ENCODE peak calls at places on chromosomes 4 and X, in nine cellular contexts. I is activated CD8-positive, alpha-beta T cell treated with anti-CD3 and anti-CD28 coated beads, Interleukin-2, amount 10 ng/mL, durations not matched to agents 7 days and 5 days; Z is activated naive CD4-positive, alpha-beta T cell treated with Interleukin-2 at 50 U/mL for 16 hours; M is cardiac muscle cell; F is prostate gland; R is NCI-H2081; T is effector memory CD4-positive, alpha-beta T cell; X is neural crest cell; U is M059J. D is an unnamed sample.

GRCh38 chr4:94621491-94622080 is 136.2 kb upstream of the BMPR1B start:
- DNase-seq in X (peak), F (peak), Z (no peak), U (peak), M (peak), T (no peak), I (peak), R (peak), D (no peak)

GRCh38 chr4:109947457-109947856 is 34.8 kb downstream of the EGF start:
- DNase-seq in R (no peak), X (no peak), I (no peak), T (no peak), M (no peak), U (peak), Z (no peak), F (no peak), D (peak)

GRCh38 chr4:121176082-121176706 is 12.1 kb upstream of the TNIP3 start:
- DNase-seq in Z (no peak), U (no peak), F (no peak), X (no peak), R (no peak), T (no peak), M (no peak), I (no peak), D (no peak)

GRCh38 chr4:81039351-81040174 is 9.1 kb downstream of the BMP3 start:
- DNase-seq in Z (no peak), R (no peak), U (no peak), F (no peak), I (no peak), T (no peak), M (peak), X (no peak), D (no peak)

GRCh38 chr4:35286434-35286833 is 957.9 kb downstream of the ARAP2 start:
- DNase-seq in F (no peak), X (no peak), T (no peak), Z (no peak), U (no peak), I (no peak), M (no peak), R (no peak), D (no peak)

GRCh38 chr4:1237981-1238675 is 10.8 kb downstream of the CTBP1 start:
- DNase-seq in I (no peak), X (no peak), Z (no peak), M (no peak), F (no peak), U (no peak), T (no peak), R (no peak), D (no peak)

GRCh38 chr4:53479731-53480525 is 102.5 kb downstream of the FIP1L1 start:
- DNase-seq in R (no peak), I (no peak), F (no peak), U (peak), M (no peak), X (no peak), T (no peak), Z (no peak), D (no peak)

GRCh38 chrX:150152036-150152435 is 211.1 kb upstream of the MAMLD1 start:
- DNase-seq in M (no peak), R (no peak), Z (no peak), T (no peak), F (no peak), U (no peak), X (no peak), I (no peak), D (no peak)

GRCh38 chr4:26058537-26058936 is 144.5 kb downstream of the SMIM20 start:
- DNase-seq in Z (peak), T (no peak), U (peak), R (no peak), F (peak), I (no peak), M (no peak), X (no peak), D (no peak)

GRCh38 chr4:121822796-121823504 is 733 bp downstream of the CCNA2 start:
- DNase-seq in I (peak), T (peak), F (peak), M (peak), U (peak), X (peak), R (peak), Z (peak), D (no peak)

GRCh38 chr4:26434030-26434639 is 56.1 kb downstream of the CCKAR start:
- DNase-seq in M (peak), U (no peak), R (no peak), F (no peak), X (no peak), T (no peak), Z (no peak), I (no peak), D (no peak)

D was measured in GM04504.